ENCODE peak calls at places on chromosomes 4 and X, in eight cellular contexts. One of them, this sample, is unnamed.

GRCh38 chr4:173494013-173494970 is 35.7 kb downstream of the HAND2 start:
- DNase-seq in ovary: peak
- DNase-seq in endothelial cell: peak
- DNase-seq in astrocyte of the spinal cord: peak
- DNase-seq in lower leg skin: no peak
- DNase-seq in cardiac muscle cell: peak
- DNase-seq in NB4: peak
- DNase-seq in right lobe of liver: no peak
- DNase-seq in this sample: peak

GRCh38 chr4:150578745-150579470 is 3.0 kb upstream of the MAB21L2 start:
- DNase-seq in ovary: no peak
- DNase-seq in endothelial cell: peak
- DNase-seq in astrocyte of the spinal cord: no peak
- DNase-seq in lower leg skin: no peak
- DNase-seq in cardiac muscle cell: peak
- DNase-seq in NB4: no peak
- DNase-seq in right lobe of liver: peak
- DNase-seq in this sample: peak

GRCh38 chrX:17007134-17007768 is 60.8 kb downstream of the REPS2 start:
- DNase-seq in ovary: no peak
- DNase-seq in endothelial cell: no peak
- DNase-seq in astrocyte of the spinal cord: peak
- DNase-seq in lower leg skin: no peak
- DNase-seq in cardiac muscle cell: peak
- DNase-seq in NB4: peak
- DNase-seq in right lobe of liver: no peak
- DNase-seq in this sample: peak

GRCh38 chr4:8221476-8221875 is 22.4 kb downstream of the SH3TC1 start:
- DNase-seq in ovary: no peak
- DNase-seq in endothelial cell: no peak
- DNase-seq in astrocyte of the spinal cord: no peak
- DNase-seq in lower leg skin: no peak
- DNase-seq in cardiac muscle cell: no peak
- DNase-seq in NB4: peak
- DNase-seq in right lobe of liver: no peak
- DNase-seq in this sample: no peak

GRCh38 chr4:122480023-122480422 is 23.5 kb upstream of the IL2 start:
- DNase-seq in ovary: no peak
- DNase-seq in endothelial cell: no peak
- DNase-seq in astrocyte of the spinal cord: peak
- DNase-seq in lower leg skin: no peak
- DNase-seq in cardiac muscle cell: peak
- DNase-seq in NB4: peak
- DNase-seq in right lobe of liver: no peak
- DNase-seq in this sample: no peak

GRCh38 chrX:20653070-20653469 is 386.4 kb upstream of the RPS6KA3 start:
- DNase-seq in ovary: no peak
- DNase-seq in endothelial cell: no peak
- DNase-seq in astrocyte of the spinal cord: no peak
- DNase-seq in lower leg skin: no peak
- DNase-seq in cardiac muscle cell: no peak
- DNase-seq in NB4: no peak
- DNase-seq in right lobe of liver: no peak
- DNase-seq in this sample: no peak

GRCh38 chr4:113086172-113086695 is 36.8 kb downstream of the ANK2 start:
- DNase-seq in ovary: no peak
- DNase-seq in endothelial cell: no peak
- DNase-seq in astrocyte of the spinal cord: no peak
- DNase-seq in lower leg skin: no peak
- DNase-seq in cardiac muscle cell: no peak
- DNase-seq in NB4: no peak
- DNase-seq in right lobe of liver: no peak
- DNase-seq in this sample: no peak

GRCh38 chr4:80424225-80424581 is 88.7 kb downstream of the CFAP299 start:
- DNase-seq in ovary: no peak
- DNase-seq in endothelial cell: no peak
- DNase-seq in astrocyte of the spinal cord: no peak
- DNase-seq in lower leg skin: no peak
- DNase-seq in cardiac muscle cell: no peak
- DNase-seq in NB4: no peak
- DNase-seq in right lobe of liver: no peak
- DNase-seq in this sample: no peak

GRCh38 chr4:69738872-69739271 is 21.5 kb downstream of the SULT1B1 start:
- DNase-seq in ovary: no peak
- DNase-seq in endothelial cell: no peak
- DNase-seq in astrocyte of the spinal cord: no peak
- DNase-seq in lower leg skin: no peak
- DNase-seq in cardiac muscle cell: no peak
- DNase-seq in NB4: no peak
- DNase-seq in right lobe of liver: no peak
- DNase-seq in this sample: no peak

GRCh38 chrX:46447384-46447783 is 97.8 kb downstream of the ZNF674 start:
- DNase-seq in ovary: no peak
- DNase-seq in endothelial cell: no peak
- DNase-seq in astrocyte of the spinal cord: peak
- DNase-seq in lower leg skin: no peak
- DNase-seq in cardiac muscle cell: no peak
- DNase-seq in NB4: no peak
- DNase-seq in right lobe of liver: no peak
- DNase-seq in this sample: no peak

GRCh38 chr4:101042847-101043246 is 304.5 kb downstream of the PPP3CA start:
- DNase-seq in ovary: no peak
- DNase-seq in endothelial cell: no peak
- DNase-seq in astrocyte of the spinal cord: no peak
- DNase-seq in lower leg skin: no peak
- DNase-seq in cardiac muscle cell: no peak
- DNase-seq in NB4: no peak
- DNase-seq in right lobe of liver: no peak
- DNase-seq in this sample: no peak

GRCh38 chrX:40809210-40809609 is 73.9 kb upstream of the MED14 start:
- DNase-seq in ovary: no peak
- DNase-seq in endothelial cell: no peak
- DNase-seq in astrocyte of the spinal cord: peak
- DNase-seq in lower leg skin: no peak
- DNase-seq in cardiac muscle cell: no peak
- DNase-seq in NB4: no peak
- DNase-seq in right lobe of liver: no peak
- DNase-seq in this sample: no peak

GRCh38 chr4:16893141-16893571 is 5.3 kb downstream of the LDB2 start:
- DNase-seq in ovary: no peak
- DNase-seq in endothelial cell: no peak
- DNase-seq in astrocyte of the spinal cord: peak
- DNase-seq in lower leg skin: no peak
- DNase-seq in cardiac muscle cell: no peak
- DNase-seq in NB4: no peak
- DNase-seq in right lobe of liver: no peak
- DNase-seq in this sample: no peak

GRCh38 chr4:56656346-56656643 is 24.8 kb downstream of the HOPX start:
- DNase-seq in ovary: no peak
- DNase-seq in endothelial cell: peak
- DNase-seq in astrocyte of the spinal cord: no peak
- DNase-seq in lower leg skin: no peak
- DNase-seq in cardiac muscle cell: no peak
- DNase-seq in NB4: no peak
- DNase-seq in right lobe of liver: peak
- DNase-seq in this sample: peak

GRCh38 chr4:125482822-125483221 is 168.1 kb downstream of the FAT4 start:
- DNase-seq in ovary: no peak
- DNase-seq in endothelial cell: no peak
- DNase-seq in astrocyte of the spinal cord: no peak
- DNase-seq in lower leg skin: no peak
- DNase-seq in cardiac muscle cell: no peak
- DNase-seq in NB4: no peak
- DNase-seq in right lobe of liver: no peak
- DNase-seq in this sample: no peak

GRCh38 chr4:145034727-145035211 is 63.2 kb downstream of the ANAPC10 start:
- DNase-seq in ovary: no peak
- DNase-seq in endothelial cell: no peak
- DNase-seq in astrocyte of the spinal cord: peak
- DNase-seq in lower leg skin: no peak
- DNase-seq in cardiac muscle cell: no peak
- DNase-seq in NB4: no peak
- DNase-seq in right lobe of liver: no peak
- DNase-seq in this sample: no peak

GRCh38 chrX:1935805-1936204 is 320.9 kb downstream of the ASMT start:
- DNase-seq in ovary: no peak
- DNase-seq in endothelial cell: no peak
- DNase-seq in astrocyte of the spinal cord: no peak
- DNase-seq in lower leg skin: no peak
- DNase-seq in cardiac muscle cell: no peak
- DNase-seq in NB4: no peak
- DNase-seq in right lobe of liver: no peak
- DNase-seq in this sample: no peak
- TF ChIP-seq CTCF in ovary: no peak
- TF ChIP-seq CTCF in endothelial cell: no peak
- TF ChIP-seq CTCF in astrocyte of the spinal cord: no peak
- TF ChIP-seq CTCF in lower leg skin: no peak
- TF ChIP-seq CTCF in cardiac muscle cell: no peak
- TF ChIP-seq CTCF in NB4: no peak
- TF ChIP-seq CTCF in right lobe of liver: no peak
- TF ChIP-seq CTCF in this sample: no peak

DNA sequence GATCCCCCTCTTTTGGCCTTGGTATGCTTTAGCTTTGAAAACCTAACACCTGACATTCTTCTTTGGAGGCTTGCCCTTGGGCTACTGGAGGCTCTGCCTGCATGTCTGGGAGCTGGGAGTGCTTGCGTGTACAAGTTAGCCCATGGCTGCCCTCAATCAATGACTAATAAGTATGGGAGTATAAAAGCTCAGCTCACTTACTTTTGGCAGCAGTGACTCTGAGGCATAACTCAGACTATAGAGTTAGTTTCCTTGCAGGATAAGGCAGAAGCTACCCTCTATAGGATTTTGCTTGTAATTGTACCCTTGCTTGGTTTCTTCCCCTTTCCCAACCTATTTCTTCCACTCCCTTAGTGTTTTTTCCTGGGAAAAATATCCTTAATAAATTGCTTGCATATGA is 247.9 kb downstream of the PPP1R2C start:
- DNase-seq in ovary: no peak
- DNase-seq in endothelial cell: no peak
- DNase-seq in astrocyte of the spinal cord: peak
- DNase-seq in lower leg skin: no peak
- DNase-seq in cardiac muscle cell: peak
- DNase-seq in NB4: no peak
- DNase-seq in right lobe of liver: no peak
- DNase-seq in this sample: no peak
- TF ChIP-seq CTCF in ovary: no peak
- TF ChIP-seq CTCF in endothelial cell: no peak
- TF ChIP-seq CTCF in astrocyte of the spinal cord: peak
- TF ChIP-seq CTCF in lower leg skin: no peak
- TF ChIP-seq CTCF in cardiac muscle cell: peak
- TF ChIP-seq CTCF in NB4: no peak
- TF ChIP-seq CTCF in right lobe of liver: no peak
- TF ChIP-seq CTCF in this sample: no peak

GRCh38 chr4:6779667-6780565 is 2.6 kb upstream of the KIAA0232 start:
- DNase-seq in ovary: no peak
- DNase-seq in endothelial cell: no peak
- DNase-seq in astrocyte of the spinal cord: peak
- DNase-seq in lower leg skin: no peak
- DNase-seq in cardiac muscle cell: peak
- DNase-seq in NB4: peak
- DNase-seq in right lobe of liver: peak
- DNase-seq in this sample: no peak

GRCh38 chr4:6775746-6776145 is 6.8 kb upstream of the KIAA0232 start:
- DNase-seq in ovary: no peak
- DNase-seq in endothelial cell: no peak
- DNase-seq in astrocyte of the spinal cord: no peak
- DNase-seq in lower leg skin: no peak
- DNase-seq in cardiac muscle cell: no peak
- DNase-seq in NB4: no peak
- DNase-seq in right lobe of liver: no peak
- DNase-seq in this sample: no peak

GRCh38 chr4:6778435-6778834 is 4.1 kb upstream of the KIAA0232 start:
- DNase-seq in ovary: no peak
- DNase-seq in endothelial cell: no peak
- DNase-seq in astrocyte of the spinal cord: no peak
- DNase-seq in lower leg skin: no peak
- DNase-seq in cardiac muscle cell: no peak
- DNase-seq in NB4: no peak
- DNase-seq in right lobe of liver: no peak
- DNase-seq in this sample: no peak

GRCh38 chr4:6776920-6777635 is 5.4 kb upstream of the KIAA0232 start:
- DNase-seq in ovary: no peak
- DNase-seq in endothelial cell: no peak
- DNase-seq in astrocyte of the spinal cord: no peak
- DNase-seq in lower leg skin: no peak
- DNase-seq in cardiac muscle cell: no peak
- DNase-seq in NB4: no peak
- DNase-seq in right lobe of liver: no peak
- DNase-seq in this sample: no peak

DNA sequence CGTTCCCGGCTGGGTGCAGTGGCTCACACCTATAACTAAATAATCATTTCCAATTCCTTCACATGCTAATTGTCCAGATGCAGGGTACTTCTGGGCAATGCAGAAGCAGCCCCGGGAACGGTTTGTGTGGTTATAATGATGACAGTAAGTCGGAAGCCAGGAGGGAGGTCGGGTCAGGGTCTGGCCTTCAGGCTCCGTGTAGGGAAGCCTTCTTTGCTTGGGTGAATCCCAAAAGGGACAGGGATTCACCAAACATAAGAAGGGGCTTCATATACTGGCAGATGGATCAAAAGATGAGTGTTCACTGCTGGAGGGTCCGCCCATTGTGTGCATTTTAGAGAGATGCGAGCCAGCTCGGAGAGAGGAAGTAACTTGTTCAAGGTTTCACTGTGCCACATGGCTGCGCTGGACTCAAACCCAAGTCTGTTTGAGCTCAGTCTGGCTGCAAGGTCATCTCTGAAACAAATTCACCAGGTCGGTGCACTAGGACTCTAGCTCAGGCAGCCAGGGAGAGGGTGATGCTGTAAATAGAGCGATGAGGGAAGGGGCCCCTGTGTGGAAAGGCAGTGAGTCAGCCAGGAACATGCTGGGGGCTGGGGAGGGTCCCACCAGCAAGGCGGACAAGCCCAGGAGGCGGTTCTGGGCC is 4.8 kb upstream of the KIAA0232 start:
- DNase-seq in ovary: no peak
- DNase-seq in endothelial cell: no peak
- DNase-seq in astrocyte of the spinal cord: no peak
- DNase-seq in lower leg skin: no peak
- DNase-seq in cardiac muscle cell: no peak
- DNase-seq in NB4: peak
- DNase-seq in right lobe of liver: no peak
- DNase-seq in this sample: no peak
- TF ChIP-seq CTCF in ovary: no peak
- TF ChIP-seq CTCF in endothelial cell: no peak
- TF ChIP-seq CTCF in astrocyte of the spinal cord: no peak
- TF ChIP-seq CTCF in lower leg skin: no peak
- TF ChIP-seq CTCF in cardiac muscle cell: no peak
- TF ChIP-seq CTCF in NB4: no peak
- TF ChIP-seq CTCF in right lobe of liver: no peak
- TF ChIP-seq CTCF in this sample: no peak

DNA sequence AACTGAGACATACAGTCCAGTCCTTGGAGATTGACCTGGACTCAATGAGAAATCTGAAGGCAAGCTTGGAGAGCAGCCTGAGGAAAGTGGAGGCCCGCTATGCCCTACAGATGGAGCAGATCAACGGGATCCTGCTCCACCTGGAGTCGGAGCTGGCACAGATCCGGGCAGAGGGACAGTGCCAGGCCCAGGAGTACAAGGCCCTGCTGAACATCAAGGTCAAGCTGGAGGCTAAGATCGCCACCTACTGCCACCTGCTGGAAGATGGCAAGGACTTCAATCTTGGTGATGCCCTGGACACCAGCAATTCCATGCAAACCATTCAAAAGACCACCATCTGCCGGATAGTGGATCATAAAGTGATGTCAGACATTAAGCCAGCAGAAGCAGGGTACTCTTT is 20.4 kb upstream of the FRMPD3 start:
- DNase-seq in ovary: no peak
- DNase-seq in endothelial cell: peak
- DNase-seq in astrocyte of the spinal cord: no peak
- DNase-seq in lower leg skin: no peak
- DNase-seq in cardiac muscle cell: peak
- DNase-seq in NB4: peak
- DNase-seq in right lobe of liver: peak
- DNase-seq in this sample: peak
- TF ChIP-seq CTCF in ovary: no peak
- TF ChIP-seq CTCF in endothelial cell: peak
- TF ChIP-seq CTCF in astrocyte of the spinal cord: peak
- TF ChIP-seq CTCF in lower leg skin: no peak
- TF ChIP-seq CTCF in cardiac muscle cell: peak
- TF ChIP-seq CTCF in NB4: peak
- TF ChIP-seq CTCF in right lobe of liver: peak
- TF ChIP-seq CTCF in this sample: peak

This sample was measured in nephron progenitor cell.